ENCODE peak calls at places on chromosomes 2 and 18, in nine cellular contexts. O is omental fat pad; I is COR-L47; R is effector memory CD8-positive, alpha-beta T cell; W is neuronal stem cell; L is CD4-positive, alpha-beta T cell; E is Right ventricle myocardium superior; X is Peyer's patch; T is stimulated activated CD4-positive, alpha-beta T cell treated with anti-CD3 and anti-CD28 coated beads, TNF-alpha, amount 100 ng/mL, for 48 hours. F is an unnamed sample.

GRCh38 chr18:79527656-79528055 is 131.9 kb downstream of the NFATC1 start:
- DNase-seq in O (no peak), X (peak; percentile 14), T (no peak), I (no peak), E (no peak), L (no peak), R (no peak), W (no peak), F (no peak)

GRCh38 chr2:105809099-105809473 is 64.4 kb downstream of the NCK2 start:
- DNase-seq in E (no peak), L (no peak), T (no peak), W (no peak), R (no peak), X (no peak), O (no peak), I (no peak), F (no peak)

GRCh38 chr2:207092803-207093202 is 72.9 kb downstream of the KLF7 start:
- DNase-seq in E (no peak), I (no peak), T (no peak), W (no peak), X (no peak), R (no peak), O (no peak), L (no peak), F (no peak)

GRCh38 chr2:51601706-51602105 is 569.8 kb upstream of the NRXN1 start:
- DNase-seq in X (no peak), T (no peak), O (no peak), R (no peak), W (no peak), I (no peak), E (no peak), L (no peak), F (no peak)

GRCh38 chr2:79935771-79936657 is 368.5 kb downstream of the LRRTM1 start:
- DNase-seq in X (no peak), W (peak; percentile 49), I (peak; percentile 2), R (no peak), L (no peak), O (no peak), T (no peak), E (no peak), F (peak; percentile 38)

GRCh38 chr18:22946841-22947240 is 13.7 kb downstream of the RBBP8 start:
- DNase-seq in X (no peak), R (no peak), O (no peak), T (no peak), I (no peak), L (no peak), W (no peak), E (no peak), F (no peak)

GRCh38 chr2:236010920-236011685 is 157.1 kb downstream of the GBX2 start:
- DNase-seq in W (no peak), T (no peak), X (no peak), O (no peak), R (no peak), E (no peak), I (no peak), L (no peak), F (no peak)

GRCh38 chr2:159090514-159091201 is 122.2 kb downstream of the TANC1 start:
- DNase-seq in W (no peak), I (no peak), O (no peak), E (no peak), X (no peak), R (no peak), L (no peak), T (no peak), F (no peak)

GRCh38 chr2:230520875-230521155 is 104.8 kb downstream of the SP100 start:
- DNase-seq in W (no peak), I (no peak), O (no peak), X (no peak), L (no peak), E (no peak), R (no peak), T (no peak), F (no peak)

GRCh38 chr18:21484851-21485636 is 115.5 kb downstream of the ESCO1 start:
- DNase-seq in R (no peak), I (no peak), T (no peak), L (no peak), W (no peak), E (no peak), O (no peak), X (no peak), F (no peak)

GRCh38 chr18:79720359-79720733 is 40.7 kb downstream of the CTDP1 start:
- DNase-seq in O (no peak), L (no peak), E (no peak), T (no peak), I (no peak), X (no peak), R (no peak), W (no peak), F (no peak)

GRCh38 chr2:105383456-105383855 is 15.4 kb downstream of the FHL2 start:
- DNase-seq in E (no peak), I (no peak), O (no peak), W (no peak), X (no peak), T (no peak), L (no peak), R (no peak), F (no peak)

GRCh38 chr2:239819091-239819973 is 205.8 kb downstream of the NDUFA10 start:
- DNase-seq in R (no peak), L (no peak), X (peak; percentile 42), T (no peak), O (no peak), E (no peak), W (no peak), I (no peak), F (no peak)

GRCh38 chr2:22703286-22703925 is 681.6 kb upstream of the KLHL29 start:
- DNase-seq in W (no peak), T (no peak), X (no peak), R (no peak), E (no peak), O (no peak), I (no peak), L (no peak), F (no peak)

GRCh38 chr2:104378853-104379374 is 475.0 kb upstream of the POU3F3 start:
- DNase-seq in L (no peak), E (no peak), T (peak; percentile 4), X (no peak), O (no peak), R (no peak), W (peak; percentile 18), I (peak; percentile 64), F (no peak)

GRCh38 chr2:113218283-113219091 is 44.7 kb downstream of the PSD4 start:
- DNase-seq in L (no peak), I (no peak), X (peak; percentile 92), R (no peak), E (peak; percentile 78), T (no peak), W (no peak), O (no peak), F (peak; percentile 84)

GRCh38 chr2:10170256-10170655 is 47.7 kb downstream of the RRM2 start:
- DNase-seq in I (no peak), W (no peak), R (no peak), T (no peak), L (no peak), X (no peak), E (no peak), O (no peak), F (peak; percentile 13)

GRCh38 chr2:86622878-86623548 is 652 bp downstream of the RNF103 start:
- DNase-seq in X (peak; percentile 76), E (peak; percentile 78), L (peak; percentile 22), O (no peak), W (peak; percentile 33), I (peak; percentile 41), T (peak; percentile 20), R (peak; percentile 34), F (peak; percentile 58)

GRCh38 chr2:70431948-70432347 is 121.7 kb downstream of the TGFA start:
- DNase-seq in W (no peak), O (no peak), R (no peak), T (no peak), E (no peak), L (no peak), X (no peak), I (peak; percentile 11), F (no peak)

GRCh38 chr2:230226090-230226551 is 585 bp downstream of the SP140 start:
- DNase-seq in I (no peak), R (no peak), L (no peak), X (no peak), W (no peak), O (no peak), E (no peak), T (no peak), F (no peak)

GRCh38 chr2:222050981-222051380 is 247.8 kb downstream of the PAX3 start:
- DNase-seq in R (no peak), W (no peak), T (no peak), O (no peak), I (no peak), E (no peak), X (no peak), L (no peak), F (peak; percentile 12)

GRCh38 chr18:7575465-7576026 is 8.4 kb downstream of the PTPRM start:
- DNase-seq in I (no peak), T (no peak), R (no peak), O (no peak), X (no peak), W (no peak), L (no peak), E (no peak), F (no peak)

GRCh38 chr18:45687617-45688016 is 36.4 kb upstream of the SLC14A1 start:
- DNase-seq in W (no peak), X (no peak), E (no peak), I (peak; percentile 49), L (no peak), R (peak; percentile 28), T (no peak), O (no peak), F (no peak)

GRCh38 chr2:43906448-43907122 is 67.8 kb downstream of the ABCG8 start:
- DNase-seq in O (no peak), R (no peak), X (no peak), I (no peak), L (no peak), W (no peak), E (no peak), T (no peak), F (no peak)

GRCh38 chr2:216855614-216856013 is 4.2 kb downstream of the TNP1 start:
- DNase-seq in T (no peak), W (no peak), R (no peak), E (peak; percentile 70), I (no peak), X (no peak), O (no peak), L (no peak), F (no peak)

GRCh38 chr18:9086015-9086414 is 16.5 kb upstream of the NDUFV2 start:
- DNase-seq in L (no peak), W (no peak), T (no peak), R (no peak), O (no peak), E (no peak), I (no peak), X (no peak), F (no peak)

GRCh38 chr2:11865378-11865777 is 118.9 kb downstream of the LPIN1 start:
- DNase-seq in O (no peak), R (no peak), E (no peak), L (no peak), X (no peak), I (no peak), T (no peak), W (no peak), F (no peak)

GRCh38 chr2:144848404-144848803 is 328.5 kb upstream of the ZEB2 start:
- DNase-seq in O (no peak), I (no peak), T (no peak), R (no peak), L (no peak), W (no peak), X (no peak), E (no peak), F (no peak)

GRCh38 chr18:79434611-79435010 is 38.9 kb downstream of the NFATC1 start:
- DNase-seq in T (no peak), X (no peak), I (peak; percentile 88), W (no peak), O (no peak), R (no peak), L (no peak), E (no peak), F (no peak)

GRCh38 chr2:38030590-38031326 is 45.2 kb downstream of the CYP1B1 start:
- DNase-seq in R (no peak), X (no peak), E (peak; percentile 44), L (no peak), T (no peak), O (no peak), I (no peak), W (no peak), F (no peak)

F was measured in Calu3.